ENCODE peak calls at places on chromosome 3, in five cellular contexts. C is heart right ventricle, Q is endothelial cell of umbilical vein, G is Daoy, P is AG08396. Y is an unnamed sample.

GRCh38 chr3:137692803-137693431 is 71.2 kb upstream of the SOX14 start:
- DNase-seq in C (no peak), Q (no peak), G (no peak), P (no peak), Y (no peak)

GRCh38 chr3:104044002-104044401 is 1322.7 kb upstream of the ALCAM start:
- DNase-seq in C (no peak), Q (no peak), G (no peak), P (no peak), Y (no peak)

GRCh38 chr3:30012941-30013543 is 593.4 kb upstream of the TGFBR2 start:
- DNase-seq in C (peak; percentile 60), Q (peak; percentile 76), G (peak; percentile 58), P (peak; percentile 29), Y (peak; percentile 63)

GRCh38 chr3:182058488-182058887 is 346.8 kb downstream of the SOX2 start:
- DNase-seq in C (no peak), Q (no peak), G (peak; percentile 17), P (no peak), Y (no peak)

GRCh38 chr3:176078916-176079315 is 1118.4 kb downstream of the TBL1XR1 start:
- DNase-seq in C (no peak), Q (no peak), G (no peak), P (no peak), Y (no peak)

GRCh38 chr3:30518201-30518864 is 88.1 kb upstream of the TGFBR2 start:
- DNase-seq in C (peak; percentile 56), Q (peak; percentile 99), G (no peak), P (no peak), Y (no peak)

GRCh38 chr3:182490601-182491485 is 302.5 kb upstream of the ATP11B start:
- DNase-seq in C (no peak), Q (peak; percentile 54), G (peak; percentile 28), P (no peak), Y (no peak)

GRCh38 chr3:22922317-22922716 is 280.8 kb upstream of the UBE2E2 start:
- DNase-seq in C (no peak), Q (peak; percentile 6), G (no peak), P (no peak), Y (no peak)

GRCh38 chr3:5267253-5267652 is 79.7 kb downstream of the EDEM1 start:
- DNase-seq in C (no peak), Q (no peak), G (no peak), P (no peak), Y (no peak)

GRCh38 chr3:188881954-188882641 is 289.7 kb upstream of the TPRG1 start:
- DNase-seq in C (no peak), Q (peak; percentile 70), G (peak; percentile 76), P (peak; percentile 37), Y (no peak)

GRCh38 chr3:54999801-55000200 is 71.9 kb upstream of the LRTM1 start:
- DNase-seq in C (no peak), Q (no peak), G (peak; percentile 80), P (no peak), Y (no peak)

GRCh38 chr3:69460034-69460433 is 74.1 kb upstream of the FRMD4B start:
- DNase-seq in C (no peak), Q (no peak), G (no peak), P (no peak), Y (no peak)

GRCh38 chr3:126293370-126294082 is 63.7 kb downstream of the KLF15 start:
- DNase-seq in C (peak; percentile 15), Q (no peak), G (no peak), P (peak; percentile 3), Y (peak; percentile 69)

GRCh38 chr3:66709464-66710058 is 208.7 kb upstream of the LRIG1 start:
- DNase-seq in C (no peak), Q (no peak), G (no peak), P (no peak), Y (no peak)

GRCh38 chr3:172065967-172066762 is 26.8 kb downstream of the FNDC3B start:
- DNase-seq in C (no peak), Q (peak; percentile 85), G (peak; percentile 51), P (no peak), Y (no peak)

GRCh38 chr3:174337227-174337626 is 521.9 kb upstream of the NAALADL2 start:
- DNase-seq in C (no peak), Q (peak; percentile 15), G (no peak), P (no peak), Y (no peak)

GRCh38 chr3:9067352-9067975 is 104.2 kb upstream of the RAD18 start:
- DNase-seq in C (peak; percentile 58), Q (peak; percentile 61), G (peak; percentile 43), P (peak; percentile 69), Y (no peak)

GRCh38 chr3:107206141-107206540 is 171.1 kb upstream of the CCDC54 start:
- DNase-seq in C (peak; percentile 40), Q (peak; percentile 28), G (peak; percentile 65), P (peak; percentile 30), Y (no peak)

GRCh38 chr3:127070776-127071175 is 87.9 kb downstream of the PLXNA1 start:
- DNase-seq in C (no peak), Q (no peak), G (no peak), P (no peak), Y (peak; percentile 6)

GRCh38 chr3:82973810-82974209 is 1212.4 kb upstream of the GBE1 start:
- DNase-seq in C (no peak), Q (no peak), G (no peak), P (no peak), Y (no peak)

GRCh38 chr3:4350789-4351163 is 47.6 kb downstream of the SETMAR start:
- DNase-seq in C (peak; percentile 66), Q (no peak), G (peak; percentile 57), P (peak; percentile 60), Y (no peak)

GRCh38 chr3:196322-197153 is at the start of gene CHL1:
- DNase-seq in C (no peak), Q (no peak), G (no peak), P (peak; percentile 20), Y (peak; percentile 44)

GRCh38 chr3:57892423-57892822 is 115.8 kb upstream of the FLNB start:
- DNase-seq in C (no peak), Q (no peak), G (peak; percentile 4), P (no peak), Y (no peak)

GRCh38 chr3:14016900-14017475 is 107.7 kb downstream of the CHCHD4 start:
- DNase-seq in C (no peak), Q (no peak), G (no peak), P (no peak), Y (no peak)

GRCh38 chr3:58560771-58561311 is 16.4 kb downstream of the FAM107A start:
- DNase-seq in C (no peak), Q (peak; percentile 91), G (peak; percentile 82), P (peak; percentile 89), Y (no peak)

GRCh38 chr3:124565013-124565412 is 165.2 kb upstream of the UMPS start:
- DNase-seq in C (peak; percentile 84), Q (peak; percentile 71), G (peak; percentile 78), P (peak; percentile 80), Y (peak; percentile 65)

GRCh38 chr3:127792664-127793292 is 29.5 kb downstream of the MGLL start:
- DNase-seq in C (peak; percentile 75), Q (peak; percentile 82), G (peak; percentile 96), P (peak; percentile 75), Y (peak; percentile 69)

GRCh38 chr3:11014253-11014652 is 21.7 kb downstream of the SLC6A1 start:
- DNase-seq in C (no peak), Q (no peak), G (no peak), P (no peak), Y (no peak)